ENCODE peak calls at places on chromosome 11, in five cellular contexts. One of them, this sample, is unnamed.

GRCh38 chr11:100515087-100515486 is 172.0 kb upstream of the ARHGAP42 start:
- DNase-seq in GM23248: peak
- DNase-seq in foreskin fibroblast: no peak
- DNase-seq in LNCaP clone FGC: no peak
- DNase-seq in CD4-positive, CD25-positive, alpha-beta regulatory T cell: no peak
- DNase-seq in this sample: no peak

GRCh38 chr11:122159173-122159701 is 43.2 kb upstream of the BLID start:
- DNase-seq in foreskin fibroblast: peak
- DNase-seq in LNCaP clone FGC: no peak
- DNase-seq in CD4-positive, CD25-positive, alpha-beta regulatory T cell: no peak
- DNase-seq in GM23248: peak
- DNase-seq in this sample: peak

GRCh38 chr11:16312242-16312641 is 44.1 kb downstream of the SOX6 start:
- DNase-seq in foreskin fibroblast: no peak
- DNase-seq in LNCaP clone FGC: no peak
- DNase-seq in CD4-positive, CD25-positive, alpha-beta regulatory T cell: no peak
- DNase-seq in GM23248: no peak
- DNase-seq in this sample: no peak

GRCh38 chr11:27209562-27210005 is 153.4 kb downstream of the CCDC34 start:
- DNase-seq in CD4-positive, CD25-positive, alpha-beta regulatory T cell: no peak
- DNase-seq in foreskin fibroblast: peak
- DNase-seq in GM23248: peak
- DNase-seq in LNCaP clone FGC: no peak
- DNase-seq in this sample: no peak

GRCh38 chr11:120500414-120500936 is 11.1 kb upstream of the GRIK4 start:
- DNase-seq in CD4-positive, CD25-positive, alpha-beta regulatory T cell: no peak
- DNase-seq in LNCaP clone FGC: no peak
- DNase-seq in GM23248: peak
- DNase-seq in foreskin fibroblast: no peak
- DNase-seq in this sample: no peak

GRCh38 chr11:111384494-111384893 is 5.4 kb upstream of the POU2AF1 start:
- DNase-seq in LNCaP clone FGC: no peak
- DNase-seq in GM23248: peak
- DNase-seq in foreskin fibroblast: no peak
- DNase-seq in CD4-positive, CD25-positive, alpha-beta regulatory T cell: no peak
- DNase-seq in this sample: no peak

GRCh38 chr11:59574467-59574866 is 41.1 kb downstream of the OSBP start:
- DNase-seq in GM23248: peak
- DNase-seq in foreskin fibroblast: peak
- DNase-seq in CD4-positive, CD25-positive, alpha-beta regulatory T cell: no peak
- DNase-seq in LNCaP clone FGC: no peak
- DNase-seq in this sample: no peak

GRCh38 chr11:119754199-119754598 is 25.2 kb upstream of the NECTIN1 start:
- DNase-seq in GM23248: peak
- DNase-seq in LNCaP clone FGC: no peak
- DNase-seq in CD4-positive, CD25-positive, alpha-beta regulatory T cell: no peak
- DNase-seq in foreskin fibroblast: no peak
- DNase-seq in this sample: no peak

GRCh38 chr11:507727-508515 is 879 bp upstream of the RNH1 start:
- DNase-seq in foreskin fibroblast: no peak
- DNase-seq in GM23248: peak
- DNase-seq in CD4-positive, CD25-positive, alpha-beta regulatory T cell: no peak
- DNase-seq in LNCaP clone FGC: no peak
- DNase-seq in this sample: no peak
- H3K4me3 ChIP-seq in foreskin fibroblast: peak
- H3K4me3 ChIP-seq in GM23248: peak
- H3K4me3 ChIP-seq in CD4-positive, CD25-positive, alpha-beta regulatory T cell: no peak
- H3K4me3 ChIP-seq in LNCaP clone FGC: peak
- H3K4me3 ChIP-seq in this sample: peak

GRCh38 chr11:2697871-2698270 is 1.9 kb downstream of the KCNQ1OT1 start:
- DNase-seq in LNCaP clone FGC: peak
- DNase-seq in CD4-positive, CD25-positive, alpha-beta regulatory T cell: no peak
- DNase-seq in foreskin fibroblast: no peak
- DNase-seq in GM23248: peak
- DNase-seq in this sample: no peak
- H3K4me3 ChIP-seq in LNCaP clone FGC: peak
- H3K4me3 ChIP-seq in CD4-positive, CD25-positive, alpha-beta regulatory T cell: no peak
- H3K4me3 ChIP-seq in foreskin fibroblast: peak
- H3K4me3 ChIP-seq in GM23248: peak
- H3K4me3 ChIP-seq in this sample: no peak

DNA sequence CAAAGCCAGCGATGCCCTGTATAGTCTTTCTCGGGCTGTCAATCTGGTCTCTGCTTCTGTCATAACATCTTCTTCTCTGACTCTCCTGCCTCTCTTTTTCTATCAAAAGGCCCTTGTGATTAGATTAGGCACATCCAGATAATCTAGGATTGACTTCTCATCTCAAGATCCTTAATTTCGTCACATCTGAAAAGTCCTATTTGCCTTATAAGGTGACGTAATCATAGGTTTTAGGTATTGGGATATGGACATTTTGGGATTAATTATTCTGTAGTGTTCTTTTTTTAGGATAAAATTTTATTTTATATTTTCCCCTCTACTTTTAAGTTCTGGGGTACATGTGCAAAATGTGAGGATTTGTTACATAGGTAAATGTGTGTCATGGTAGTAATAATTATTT is 480.8 kb upstream of the CCDC90B start:
- DNase-seq in LNCaP clone FGC: no peak
- DNase-seq in GM23248: no peak
- DNase-seq in foreskin fibroblast: no peak
- DNase-seq in CD4-positive, CD25-positive, alpha-beta regulatory T cell: no peak
- DNase-seq in this sample: no peak
- H3K4me3 ChIP-seq in LNCaP clone FGC: no peak
- H3K4me3 ChIP-seq in GM23248: no peak
- H3K4me3 ChIP-seq in foreskin fibroblast: no peak
- H3K4me3 ChIP-seq in CD4-positive, CD25-positive, alpha-beta regulatory T cell: no peak
- H3K4me3 ChIP-seq in this sample: no peak

GRCh38 chr11:11038339-11039248 is 180.7 kb upstream of the ZBED5 start:
- DNase-seq in GM23248: no peak
- DNase-seq in LNCaP clone FGC: no peak
- DNase-seq in CD4-positive, CD25-positive, alpha-beta regulatory T cell: no peak
- DNase-seq in foreskin fibroblast: no peak
- DNase-seq in this sample: no peak
- H3K4me3 ChIP-seq in GM23248: no peak
- H3K4me3 ChIP-seq in LNCaP clone FGC: no peak
- H3K4me3 ChIP-seq in CD4-positive, CD25-positive, alpha-beta regulatory T cell: no peak
- H3K4me3 ChIP-seq in foreskin fibroblast: no peak
- H3K4me3 ChIP-seq in this sample: no peak

GRCh38 chr11:62508336-62509058 is 38.1 kb downstream of the AHNAK start:
- DNase-seq in foreskin fibroblast: peak
- DNase-seq in LNCaP clone FGC: peak
- DNase-seq in GM23248: peak
- DNase-seq in CD4-positive, CD25-positive, alpha-beta regulatory T cell: peak
- DNase-seq in this sample: no peak
- H3K4me3 ChIP-seq in foreskin fibroblast: no peak
- H3K4me3 ChIP-seq in LNCaP clone FGC: no peak
- H3K4me3 ChIP-seq in GM23248: peak
- H3K4me3 ChIP-seq in CD4-positive, CD25-positive, alpha-beta regulatory T cell: no peak
- H3K4me3 ChIP-seq in this sample: no peak

DNA sequence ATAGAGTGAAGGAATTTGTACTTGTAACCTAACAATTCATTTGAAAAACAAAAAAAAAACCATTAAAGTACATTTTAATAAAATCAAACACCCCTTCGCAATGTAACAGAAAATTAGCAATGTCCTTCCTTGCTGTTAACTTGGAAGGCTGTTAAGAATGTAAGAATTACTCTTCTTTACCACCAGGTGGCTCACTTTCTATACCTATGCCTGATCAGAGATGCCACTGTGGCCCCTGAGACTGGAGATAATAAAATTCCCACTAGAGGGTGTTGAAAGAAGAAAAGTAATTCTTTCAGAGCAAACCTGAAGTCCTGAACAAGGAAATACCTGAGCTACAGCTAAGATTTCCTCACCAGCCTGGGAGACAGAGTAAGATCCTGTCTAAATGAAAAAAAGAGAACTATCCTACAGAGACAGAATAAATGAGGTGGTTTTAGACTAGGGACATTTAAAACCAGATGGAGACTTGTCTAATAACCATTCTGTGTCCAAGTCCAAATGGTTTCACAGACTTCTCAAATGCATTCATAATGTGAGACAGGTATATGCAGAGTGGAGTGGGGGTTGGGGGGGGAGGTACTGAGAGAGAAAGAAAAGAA is 1089.3 kb downstream of the FAM181B start:
- DNase-seq in CD4-positive, CD25-positive, alpha-beta regulatory T cell: peak
- DNase-seq in GM23248: peak
- DNase-seq in foreskin fibroblast: no peak
- DNase-seq in LNCaP clone FGC: peak
- DNase-seq in this sample: peak
- H3K4me3 ChIP-seq in CD4-positive, CD25-positive, alpha-beta regulatory T cell: no peak
- H3K4me3 ChIP-seq in GM23248: no peak
- H3K4me3 ChIP-seq in foreskin fibroblast: no peak
- H3K4me3 ChIP-seq in LNCaP clone FGC: no peak
- H3K4me3 ChIP-seq in this sample: no peak

GRCh38 chr11:114179234-114179941 is 116.8 kb upstream of the NNMT start:
- DNase-seq in GM23248: no peak
- DNase-seq in foreskin fibroblast: peak
- DNase-seq in LNCaP clone FGC: peak
- DNase-seq in CD4-positive, CD25-positive, alpha-beta regulatory T cell: no peak
- DNase-seq in this sample: no peak
- H3K4me3 ChIP-seq in GM23248: no peak
- H3K4me3 ChIP-seq in foreskin fibroblast: no peak
- H3K4me3 ChIP-seq in LNCaP clone FGC: peak
- H3K4me3 ChIP-seq in CD4-positive, CD25-positive, alpha-beta regulatory T cell: peak
- H3K4me3 ChIP-seq in this sample: no peak

DNA sequence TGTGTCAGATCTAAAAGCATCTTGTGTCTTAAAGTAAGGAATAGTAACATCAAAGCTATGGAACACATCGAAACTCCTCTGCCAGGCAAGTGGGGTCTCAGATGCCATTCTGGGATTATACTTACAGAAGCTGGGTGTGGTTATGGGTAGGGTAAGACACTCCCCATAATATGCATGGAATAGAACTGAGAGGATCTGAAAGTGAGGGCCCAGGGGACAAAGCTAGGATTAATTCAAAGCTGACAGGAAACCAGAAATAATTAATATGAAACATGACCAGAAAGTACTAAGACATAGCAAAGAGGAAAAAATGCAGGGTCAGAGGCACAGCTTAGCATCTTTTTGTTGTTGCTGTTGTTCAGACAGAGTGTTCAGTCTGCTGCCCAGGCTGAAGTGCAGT is 40.2 kb upstream of the EED start:
- DNase-seq in LNCaP clone FGC: no peak
- DNase-seq in GM23248: no peak
- DNase-seq in CD4-positive, CD25-positive, alpha-beta regulatory T cell: no peak
- DNase-seq in foreskin fibroblast: no peak
- DNase-seq in this sample: no peak
- H3K4me3 ChIP-seq in LNCaP clone FGC: no peak
- H3K4me3 ChIP-seq in GM23248: no peak
- H3K4me3 ChIP-seq in CD4-positive, CD25-positive, alpha-beta regulatory T cell: no peak
- H3K4me3 ChIP-seq in foreskin fibroblast: no peak
- H3K4me3 ChIP-seq in this sample: no peak